ENCODE peak calls at places on chromosome 17, in four cellular contexts. One of them, this sample, is unnamed. For H3K27me3 and H3K9me3, the result is how much of the 10 kb centered on the place peaks cover.

GRCh38 chr17:81902023-81902652 is at the start of gene NPB:
- DNase-seq in left lung: no peak
- DNase-seq in stomach: peak
- DNase-seq in cardiac muscle cell: peak
- DNase-seq in this sample: no peak

GRCh38 chr17:64281962-64282752 is 19.1 kb upstream of the TEX2 start:
- DNase-seq in left lung: peak
- DNase-seq in stomach: peak
- DNase-seq in cardiac muscle cell: peak
- DNase-seq in this sample: peak

GRCh38 chr17:79111097-79111496 is 36.5 kb downstream of the ENGASE start:
- DNase-seq in left lung: no peak
- DNase-seq in stomach: no peak
- DNase-seq in cardiac muscle cell: no peak
- DNase-seq in this sample: no peak

GRCh38 chr17:43881176-43881575 is 26.2 kb downstream of the MPP2 start:
- DNase-seq in left lung: no peak
- DNase-seq in stomach: no peak
- DNase-seq in cardiac muscle cell: no peak
- DNase-seq in this sample: no peak

GRCh38 chr17:2949469-2950044 is 113.8 kb downstream of the OR1D5 start:
- DNase-seq in left lung: no peak
- DNase-seq in stomach: peak
- DNase-seq in cardiac muscle cell: no peak
- DNase-seq in this sample: peak

GRCh38 chr17:57487552-57487951 is 231.2 kb downstream of the MSI2 start:
- DNase-seq in left lung: no peak
- DNase-seq in stomach: no peak
- DNase-seq in cardiac muscle cell: no peak
- DNase-seq in this sample: no peak

GRCh38 chr17:39751637-39752036 is 13.9 kb downstream of the GRB7 start:
- DNase-seq in left lung: no peak
- DNase-seq in stomach: no peak
- DNase-seq in cardiac muscle cell: no peak
- DNase-seq in this sample: peak

GRCh38 chr17:15260376-15261062 is 4.6 kb downstream of the PMP22 start:
- DNase-seq in left lung: peak
- DNase-seq in stomach: peak
- DNase-seq in cardiac muscle cell: peak
- DNase-seq in this sample: peak

GRCh38 chr17:36475346-36475970 is 11.0 kb upstream of the ZNHIT3 start:
- DNase-seq in left lung: no peak
- DNase-seq in stomach: no peak
- DNase-seq in cardiac muscle cell: no peak
- DNase-seq in this sample: no peak

GRCh38 chr17:43125967-43126910 is 1.1 kb upstream of the BRCA1 start:
- DNase-seq in left lung: no peak
- DNase-seq in stomach: no peak
- DNase-seq in cardiac muscle cell: no peak
- DNase-seq in this sample: peak

GRCh38 chr17:58918879-58919278 is 163.2 kb downstream of the PPM1E start:
- DNase-seq in left lung: no peak
- DNase-seq in stomach: no peak
- DNase-seq in cardiac muscle cell: no peak
- DNase-seq in this sample: no peak

GRCh38 chr17:48356866-48357265 is 73.1 kb downstream of the SKAP1 start:
- DNase-seq in left lung: no peak
- DNase-seq in stomach: no peak
- DNase-seq in cardiac muscle cell: no peak
- DNase-seq in this sample: no peak
- H3K27me3 ChIP-seq in left lung: under half
- H3K27me3 ChIP-seq in stomach: under half
- H3K27me3 ChIP-seq in cardiac muscle cell: half or more
- H3K27me3 ChIP-seq in this sample: under half

GRCh38 chr17:47762733-47763132 is 29.7 kb downstream of the TBX21 start:
- DNase-seq in left lung: no peak
- DNase-seq in stomach: no peak
- DNase-seq in cardiac muscle cell: no peak
- DNase-seq in this sample: no peak
- H3K9me3 ChIP-seq in left lung: under half
- H3K9me3 ChIP-seq in stomach: under half
- H3K9me3 ChIP-seq in cardiac muscle cell: under half
- H3K9me3 ChIP-seq in this sample: under half

GRCh38 chr17:16878084-16878483 is 93.8 kb downstream of the TNFRSF13B start:
- DNase-seq in left lung: no peak
- DNase-seq in stomach: peak
- DNase-seq in cardiac muscle cell: no peak
- DNase-seq in this sample: no peak
- H3K27me3 ChIP-seq in left lung: under half
- H3K27me3 ChIP-seq in stomach: under half
- H3K27me3 ChIP-seq in cardiac muscle cell: under half
- H3K27me3 ChIP-seq in this sample: under half

DNA sequence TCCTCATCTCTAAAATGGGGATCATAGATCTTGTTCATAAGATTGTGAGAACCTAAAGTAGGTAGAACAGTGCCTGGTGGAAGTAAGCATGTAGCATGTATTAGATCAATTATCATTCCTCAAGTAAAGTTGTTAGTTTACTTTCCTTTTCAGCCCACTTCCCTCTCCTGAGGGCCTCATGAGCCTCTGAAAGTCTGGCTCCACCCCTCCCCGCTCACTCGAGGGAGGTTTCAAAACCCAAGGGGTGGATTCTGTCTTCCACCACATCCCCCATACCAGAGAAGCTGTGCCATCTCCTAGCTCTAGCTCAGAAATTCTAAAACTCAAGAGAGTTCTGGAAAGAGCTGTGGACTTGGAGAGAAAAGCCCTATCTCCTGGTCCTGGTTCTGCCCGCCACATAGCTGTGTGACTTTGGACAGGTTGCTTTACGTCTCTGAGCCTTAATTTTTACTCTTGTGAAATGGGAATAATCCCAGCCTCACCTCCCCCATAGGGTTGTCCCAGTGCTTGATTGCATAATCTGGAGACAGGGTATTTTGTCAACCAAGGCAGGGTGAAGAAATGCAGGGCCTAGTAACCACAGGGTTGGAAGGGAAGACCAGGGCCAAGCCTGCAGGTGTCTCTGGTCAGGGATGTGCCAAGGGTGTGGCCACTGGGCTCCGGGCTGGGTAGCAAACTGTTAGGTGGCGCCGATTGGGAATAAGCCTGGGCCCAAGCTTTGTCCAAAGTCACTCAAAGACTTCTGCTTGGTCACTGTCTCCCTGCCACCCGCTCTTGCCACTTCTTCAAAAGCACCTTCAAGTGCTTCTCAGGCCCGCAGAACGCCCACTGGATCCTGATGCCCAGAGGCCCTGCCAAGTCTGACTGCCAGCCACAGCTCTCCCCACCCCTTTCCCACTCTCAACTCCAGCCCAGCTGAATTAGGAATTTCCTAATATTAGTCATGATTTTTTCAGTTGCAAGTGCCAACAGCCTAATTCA is 20.4 kb upstream of the COL1A1 start:
- DNase-seq in left lung: peak
- DNase-seq in stomach: no peak
- DNase-seq in cardiac muscle cell: no peak
- DNase-seq in this sample: no peak
- H3K9me3 ChIP-seq in left lung: under half
- H3K9me3 ChIP-seq in stomach: under half
- H3K9me3 ChIP-seq in cardiac muscle cell: under half
- H3K9me3 ChIP-seq in this sample: under half

DNA sequence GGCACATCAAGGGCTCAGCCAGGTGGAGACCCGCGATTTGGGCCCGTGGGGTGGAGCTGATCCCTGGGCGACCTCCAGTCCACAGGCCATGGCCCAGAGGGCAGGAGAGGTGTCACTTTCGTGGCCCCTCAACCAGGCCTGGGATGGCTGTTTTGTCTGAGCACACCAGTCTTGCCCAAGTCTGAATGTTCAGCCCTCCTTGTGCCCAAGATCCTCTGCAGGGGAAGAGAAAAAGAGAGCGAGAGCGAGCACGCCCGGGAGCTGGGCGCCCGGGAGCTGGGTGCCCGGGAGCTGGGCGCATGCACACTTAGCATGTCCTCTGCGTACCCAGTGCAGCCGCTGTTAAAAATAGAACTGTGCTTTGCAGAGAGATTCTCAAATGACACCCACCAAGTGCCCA is 403.4 kb upstream of the TNRC6C start:
- DNase-seq in left lung: no peak
- DNase-seq in stomach: no peak
- DNase-seq in cardiac muscle cell: no peak
- DNase-seq in this sample: no peak
- H3K27me3 ChIP-seq in left lung: under half
- H3K27me3 ChIP-seq in stomach: under half
- H3K27me3 ChIP-seq in cardiac muscle cell: under half
- H3K27me3 ChIP-seq in this sample: under half

GRCh38 chr17:22569459-22570143 is 877.3 kb downstream of the KCNJ18 start:
- DNase-seq in left lung: no peak
- DNase-seq in stomach: no peak
- DNase-seq in cardiac muscle cell: no peak
- DNase-seq in this sample: no peak

GRCh38 chr17:22570144-22570845 is 878.0 kb downstream of the KCNJ18 start:
- DNase-seq in left lung: no peak
- DNase-seq in stomach: no peak
- DNase-seq in cardiac muscle cell: no peak
- DNase-seq in this sample: no peak
- H3K9me3 ChIP-seq in left lung: under half
- H3K9me3 ChIP-seq in stomach: under half
- H3K9me3 ChIP-seq in cardiac muscle cell: under half
- H3K9me3 ChIP-seq in this sample: under half

DNA sequence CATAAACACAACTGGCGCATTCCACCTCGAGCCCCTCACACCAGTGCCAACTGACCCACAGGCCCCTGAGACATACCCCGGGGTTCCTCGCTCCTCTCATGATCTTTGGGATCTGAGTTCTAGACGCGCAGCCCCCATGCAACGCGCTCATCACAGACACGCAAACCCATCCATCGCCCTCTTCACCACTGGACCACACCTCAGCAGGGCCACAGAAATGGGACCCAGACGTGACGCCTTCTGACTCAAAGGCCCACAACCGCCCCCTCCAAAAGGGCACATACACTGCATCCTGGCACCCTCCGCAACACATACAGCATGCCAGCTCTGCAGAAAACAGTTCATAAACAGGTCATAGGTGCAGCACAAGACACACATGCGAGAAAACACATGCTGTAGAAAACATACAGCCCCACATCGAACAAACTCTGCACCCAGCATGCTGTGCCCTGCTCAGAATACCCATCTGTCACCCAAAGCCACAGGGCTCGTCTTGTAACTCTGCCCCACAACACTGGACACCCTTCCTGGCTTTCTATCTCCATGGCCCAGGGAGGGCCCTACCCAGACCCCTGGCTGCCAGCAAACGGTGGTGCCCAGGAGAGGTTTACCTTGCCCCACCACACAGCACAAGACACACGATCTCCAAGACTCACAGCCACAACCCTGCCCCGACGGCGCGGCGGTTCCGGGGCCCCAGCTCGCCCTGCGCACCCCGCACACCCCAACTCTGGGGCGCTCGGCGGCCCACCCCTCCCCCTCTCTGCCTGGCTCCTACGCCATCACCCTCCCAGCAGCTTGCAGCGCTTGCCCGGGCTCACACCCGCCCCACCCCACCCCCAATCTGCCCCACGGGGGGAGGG is 924 bp downstream of the ZBTB4 start:
- DNase-seq in left lung: peak
- DNase-seq in stomach: peak
- DNase-seq in cardiac muscle cell: peak
- DNase-seq in this sample: peak
- H3K27me3 ChIP-seq in left lung: under half
- H3K27me3 ChIP-seq in stomach: under half
- H3K27me3 ChIP-seq in cardiac muscle cell: under half
- H3K27me3 ChIP-seq in this sample: under half

GRCh38 chr17:53646835-53647234 is 175.9 kb upstream of the KIF2B start:
- DNase-seq in left lung: no peak
- DNase-seq in stomach: no peak
- DNase-seq in cardiac muscle cell: no peak
- DNase-seq in this sample: no peak

DNA sequence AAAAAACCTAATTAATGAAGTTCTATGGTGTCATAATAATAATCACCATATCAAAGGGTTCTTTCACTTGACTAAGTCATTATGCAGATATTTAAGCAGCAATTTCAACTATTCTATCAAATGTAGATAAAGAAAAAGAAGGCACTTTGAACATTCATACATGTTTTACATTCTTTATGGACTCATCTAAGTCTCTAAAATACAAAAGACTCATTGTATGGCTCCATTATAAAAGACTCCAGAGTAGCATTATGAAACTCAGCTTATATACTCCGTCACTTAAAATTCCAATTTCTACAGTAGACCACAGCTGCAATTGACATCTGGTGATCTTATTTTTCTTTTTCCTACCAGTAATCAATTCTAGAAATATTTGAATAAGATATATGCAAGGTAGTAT is 173.5 kb upstream of the KIF2B start:
- DNase-seq in left lung: no peak
- DNase-seq in stomach: no peak
- DNase-seq in cardiac muscle cell: no peak
- DNase-seq in this sample: no peak
- H3K9me3 ChIP-seq in left lung: under half
- H3K9me3 ChIP-seq in stomach: under half
- H3K9me3 ChIP-seq in cardiac muscle cell: under half
- H3K9me3 ChIP-seq in this sample: under half

GRCh38 chr17:74052993-74053744 is 150.3 kb upstream of the RPL38 start:
- DNase-seq in left lung: no peak
- DNase-seq in stomach: no peak
- DNase-seq in cardiac muscle cell: peak
- DNase-seq in this sample: no peak

GRCh38 chr17:74054249-74054648 is 149.2 kb upstream of the RPL38 start:
- DNase-seq in left lung: no peak
- DNase-seq in stomach: no peak
- DNase-seq in cardiac muscle cell: no peak
- DNase-seq in this sample: no peak

GRCh38 chr17:74051348-74051747 is 152.1 kb upstream of the RPL38 start:
- DNase-seq in left lung: no peak
- DNase-seq in stomach: no peak
- DNase-seq in cardiac muscle cell: no peak
- DNase-seq in this sample: no peak

GRCh38 chr17:74059471-74059870 is 144.0 kb upstream of the RPL38 start:
- DNase-seq in left lung: no peak
- DNase-seq in stomach: peak
- DNase-seq in cardiac muscle cell: no peak
- DNase-seq in this sample: no peak

DNA sequence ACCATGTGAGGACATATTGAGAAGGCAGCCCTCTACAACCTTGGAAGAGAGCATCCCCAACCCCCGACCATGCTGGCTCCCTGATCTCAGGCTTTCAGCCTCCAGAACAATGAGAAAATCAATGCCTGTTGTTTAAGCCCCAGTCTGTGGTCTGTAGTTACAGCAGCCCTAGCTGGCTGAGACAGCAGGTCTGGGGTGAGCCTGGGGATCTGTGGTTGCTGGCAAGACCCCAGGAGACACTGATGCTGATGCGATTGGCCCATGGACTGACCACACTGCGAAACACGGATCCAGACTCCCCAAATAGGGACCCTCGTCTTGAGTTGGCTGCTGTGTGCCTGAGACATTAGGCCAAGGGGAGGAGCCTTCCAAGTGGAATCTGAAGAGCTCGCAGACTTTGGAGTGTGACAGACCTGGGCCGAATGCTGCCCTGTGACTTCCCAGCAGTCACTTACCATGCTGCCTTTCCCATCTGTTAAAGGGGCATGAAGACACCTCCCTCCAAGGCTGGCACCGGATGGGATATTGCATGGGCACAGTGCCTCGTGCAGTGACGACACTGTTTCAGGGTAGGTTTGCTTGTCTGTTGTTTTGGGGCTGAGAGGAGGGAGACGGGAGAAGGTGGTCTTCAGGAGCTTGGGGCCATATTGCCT is 147.8 kb upstream of the RPL38 start:
- DNase-seq in left lung: no peak
- DNase-seq in stomach: no peak
- DNase-seq in cardiac muscle cell: no peak
- DNase-seq in this sample: no peak
- H3K27me3 ChIP-seq in left lung: half or more
- H3K27me3 ChIP-seq in stomach: under half
- H3K27me3 ChIP-seq in cardiac muscle cell: under half
- H3K27me3 ChIP-seq in this sample: under half

This sample was measured in pancreas.